ENCODE peak calls at places on chromosome X, in four cellular contexts. X is brain microvascular endothelial cell, D is fibroblast of the aortic adventitia, Y is bronchial epithelial cell. H is an unnamed sample.

GRCh38 chrX:16469870-16470269 is 180.1 kb upstream of the S100G start:
- DNase-seq in D (no peak), X (no peak), Y (no peak), H (no peak)

GRCh38 chrX:1767026-1767425 is 152.2 kb downstream of the ASMT start:
- DNase-seq in X (no peak), Y (no peak), D (no peak), H (no peak)

GRCh38 chrX:154529206-154529612 is 13.2 kb upstream of the FAM3A start:
- DNase-seq in Y (no peak), D (peak; percentile 68), X (no peak), H (peak; percentile 49)

GRCh38 chrX:50495616-50496015 is 25.0 kb upstream of the DGKK start:
- DNase-seq in Y (no peak), X (no peak), D (peak; percentile 1), H (no peak)

GRCh38 chrX:133325422-133325821 is 89.9 kb downstream of the GPC4 start:
- DNase-seq in D (no peak), Y (no peak), X (no peak), H (no peak)

GRCh38 chrX:129686422-129686948 is 31.7 kb upstream of the APLN start:
- DNase-seq in Y (no peak), D (peak; percentile 84), X (no peak), H (peak; percentile 54)

GRCh38 chrX:56782791-56783449 is 53.9 kb downstream of the NBDY start:
- DNase-seq in X (no peak), Y (no peak), D (no peak), H (no peak)

GRCh38 chrX:16839224-16839851 is 30.8 kb downstream of the RBBP7 start:
- DNase-seq in X (no peak), D (no peak), Y (no peak), H (no peak)

GRCh38 chrX:9785252-9785943 is 831 bp upstream of the SHROOM2 start:
- DNase-seq in Y (no peak), X (no peak), D (no peak), H (no peak)

GRCh38 chrX:101462892-101463291 is 22.4 kb upstream of the ARMCX4 start:
- DNase-seq in X (peak; percentile 24), D (peak; percentile 54), Y (peak; percentile 31), H (peak; percentile 62)

GRCh38 chrX:17285983-17286382 is 89.0 kb upstream of the NHS start:
- DNase-seq in X (no peak), D (no peak), Y (no peak), H (no peak)

GRCh38 chrX:39331062-39331704 is 529.9 kb downstream of the MID1IP1 start:
- DNase-seq in Y (no peak), X (no peak), D (no peak), H (no peak)

GRCh38 chrX:151776936-151777335 is 42.4 kb downstream of the CNGA2 start:
- DNase-seq in X (no peak), D (no peak), Y (no peak), H (no peak)

GRCh38 chrX:41332408-41332987 is 1.5 kb upstream of the DDX3X start:
- DNase-seq in X (peak; percentile 12), D (no peak), Y (no peak), H (peak; percentile 58)

GRCh38 chrX:13669246-13669689 is 16.3 kb downstream of the TCEANC start:
- DNase-seq in X (peak; percentile 90), D (peak; percentile 99), Y (peak; percentile 95), H (peak; percentile 98)

GRCh38 chrX:72258174-72258573 is 18.9 kb downstream of the RPS4X start:
- DNase-seq in D (peak; percentile 72), Y (no peak), X (peak; percentile 77), H (peak; percentile 83)

DNA sequence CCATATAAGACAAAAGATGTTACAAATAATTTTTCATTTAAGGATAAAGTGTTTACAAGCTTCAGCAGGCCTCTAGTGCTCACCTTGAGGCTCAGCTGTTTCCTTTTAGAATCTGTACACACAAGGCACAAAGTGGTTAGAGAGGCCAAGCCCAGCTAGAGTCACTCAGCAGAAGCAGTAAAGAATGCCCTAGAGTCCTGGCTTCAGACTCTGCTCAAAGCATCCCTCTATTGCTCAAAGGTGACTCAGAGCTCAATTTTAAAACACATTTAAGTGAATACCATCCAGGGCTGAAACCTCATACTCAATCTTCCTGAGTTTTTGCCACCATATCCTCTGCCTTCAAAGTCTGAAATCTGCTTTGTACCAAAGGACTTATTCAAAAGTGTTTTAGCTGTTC is 22.6 kb upstream of the PHF8 start:
- DNase-seq in Y (peak; percentile 33), X (no peak), D (peak; percentile 56), H (peak; percentile 27)
- H3K4me3 ChIP-seq in Y (no peak overlapping the region), X (no peak overlapping the region), D (no peak overlapping the region), H (no peak overlapping the region)

GRCh38 chrX:74492720-74493201 is 71.5 kb downstream of the SLC16A2 start:
- DNase-seq in Y (no peak), X (no peak), D (no peak), H (no peak)
- TF ChIP-seq CTCF in Y (no peak), X (peak; percentile 39), D (no peak), H (peak; percentile 34)

GRCh38 chrX:119467433-119467832 is 811 bp upstream of the SLC25A5 start:
- DNase-seq in D (no peak), Y (no peak), X (no peak), H (no peak)
- H3K4me3 ChIP-seq in D (no peak overlapping the region), Y (no peak overlapping the region), X (no peak overlapping the region), H (no peak overlapping the region)

DNA sequence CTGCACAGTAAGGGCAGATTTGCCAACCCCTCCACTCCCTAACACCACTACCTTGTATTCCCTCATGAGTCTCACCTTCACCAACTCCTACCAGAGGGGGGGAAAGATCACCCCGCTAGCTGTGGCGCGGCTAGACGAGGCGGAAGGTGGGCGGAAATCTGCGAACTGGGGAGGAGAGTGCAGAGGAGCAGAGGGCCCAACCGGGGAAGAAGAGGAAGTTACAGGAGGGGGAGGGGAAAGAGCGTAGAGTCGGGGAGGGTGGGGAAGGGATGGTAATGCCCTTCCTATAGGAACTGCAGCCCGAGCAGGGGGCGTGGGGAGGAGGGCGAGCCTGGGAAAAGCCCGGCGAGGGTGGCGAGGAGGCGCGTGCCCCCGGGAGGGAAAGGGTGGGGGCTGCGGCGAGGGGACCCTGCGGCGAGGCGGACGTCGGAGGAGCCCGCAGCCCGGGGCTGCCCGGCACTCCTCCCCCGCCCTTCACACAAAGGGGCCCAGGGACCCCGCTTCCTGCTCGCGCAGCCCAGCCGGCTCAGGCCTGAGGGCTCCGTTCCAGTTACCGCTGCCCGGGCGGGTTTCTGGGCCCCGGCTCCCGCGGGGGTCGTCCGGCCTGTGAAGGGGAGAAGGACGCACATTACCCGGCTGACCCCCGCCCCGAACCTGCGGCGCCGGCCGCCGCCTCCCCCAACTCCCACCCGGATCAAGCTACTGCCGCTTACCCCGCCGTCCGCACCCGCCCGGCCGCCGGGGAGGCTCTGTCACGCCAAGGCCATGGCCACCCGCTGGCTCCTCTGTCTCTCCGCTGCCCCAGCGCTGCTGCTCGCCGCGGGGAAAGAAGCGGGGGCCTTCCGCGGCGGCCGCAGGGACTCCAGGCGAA is 1.8 kb downstream of the RAP2C start:
- DNase-seq in D (peak; percentile 74), Y (peak; percentile 72), X (peak; percentile 53), H (peak; percentile 72)
- TF ChIP-seq CTCF in D (no peak), Y (no peak), X (no peak), H (no peak)

DNA sequence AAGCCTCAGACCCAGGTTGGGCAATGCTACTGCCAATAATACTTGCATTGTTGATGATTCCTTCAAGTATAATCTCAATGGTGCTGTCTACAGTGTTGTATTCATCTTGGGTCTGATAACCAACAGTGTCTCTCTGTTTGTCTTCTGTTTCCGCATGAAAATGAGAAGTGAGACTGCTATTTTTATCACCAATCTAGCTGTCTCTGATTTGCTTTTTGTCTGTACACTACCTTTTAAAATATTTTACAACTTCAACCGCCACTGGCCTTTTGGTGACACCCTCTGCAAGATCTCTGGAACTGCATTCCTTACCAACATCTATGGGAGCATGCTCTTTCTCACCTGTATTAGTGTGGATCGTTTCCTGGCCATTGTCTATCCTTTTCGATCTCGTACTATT is 7.4 kb downstream of the LPAR4 start:
- DNase-seq in D (no peak), Y (no peak), X (no peak), H (no peak)
- H3K4me3 ChIP-seq in D (no peak overlapping the region), Y (no peak overlapping the region), X (no peak overlapping the region), H (no peak overlapping the region)

GRCh38 chrX:19658030-19658429 is 142.7 kb upstream of the MAP3K15 start:
- DNase-seq in Y (peak; percentile 22), X (no peak), D (no peak), H (no peak)

GRCh38 chrX:19661977-19662376 is 146.7 kb upstream of the MAP3K15 start:
- DNase-seq in D (no peak), X (no peak), Y (no peak), H (no peak)

GRCh38 chrX:19660604-19661003 is 145.3 kb upstream of the MAP3K15 start:
- DNase-seq in X (no peak), D (peak; percentile 46), Y (no peak), H (no peak)

GRCh38 chrX:19655032-19655431 is 139.7 kb upstream of the MAP3K15 start:
- DNase-seq in D (no peak), X (no peak), Y (no peak), H (no peak)

GRCh38 chrX:19659929-19660328 is 144.6 kb upstream of the MAP3K15 start:
- DNase-seq in D (no peak), X (no peak), Y (no peak), H (peak; percentile 33)
- TF ChIP-seq CTCF in D (peak; percentile 1), X (peak; percentile 11), Y (no peak), H (no peak)

GRCh38 chrX:44342866-44343265 is 606 bp downstream of the EFHC2 start:
- DNase-seq in D (no peak), X (no peak), Y (no peak), H (no peak)
- H3K4me3 ChIP-seq in D (no peak overlapping the region), X (peak overlapping the region; percentile 55), Y (no peak overlapping the region), H (no peak overlapping the region)

GRCh38 chrX:38175140-38175539 is 45.5 kb downstream of the SRPX start:
- DNase-seq in D (no peak), Y (peak; percentile 33), X (peak; percentile 9), H (peak; percentile 56)
- TF ChIP-seq CTCF in D (peak; percentile 35), Y (peak; percentile 69), X (peak; percentile 69), H (peak; percentile 69)

H was measured in choroid plexus epithelial cell.